ENCODE peak calls at places on chromosomes 2 and 18, in five cellular contexts. One of them, this sample, is unnamed.

GRCh38 chr18:53991202-53991601 is 233.3 kb downstream of the MBD2 start:
- DNase-seq in A549: peak; percentile 24
- DNase-seq in H1: no peak
- DNase-seq in GM12878: no peak
- DNase-seq in K562: no peak
- DNase-seq in this sample: peak; percentile 33

GRCh38 chr2:217996345-217996744 is 6.5 kb downstream of the TNS1 start:
- DNase-seq in A549: peak; percentile 41
- DNase-seq in H1: no peak
- DNase-seq in GM12878: no peak
- DNase-seq in K562: peak; percentile 13
- DNase-seq in this sample: no peak

GRCh38 chr2:39642054-39642742 is 23.5 kb upstream of the TMEM178A start:
- DNase-seq in A549: peak; percentile 18
- DNase-seq in H1: no peak
- DNase-seq in GM12878: no peak
- DNase-seq in K562: no peak
- DNase-seq in this sample: peak; percentile 80

GRCh38 chr18:27007880-27008279 is 142.4 kb upstream of the AQP4 start:
- DNase-seq in A549: no peak
- DNase-seq in H1: no peak
- DNase-seq in GM12878: no peak
- DNase-seq in K562: no peak
- DNase-seq in this sample: no peak

GRCh38 chr2:69076601-69077000 is 63.6 kb downstream of the ANTXR1 start:
- DNase-seq in A549: no peak
- DNase-seq in H1: no peak
- DNase-seq in GM12878: no peak
- DNase-seq in K562: no peak
- DNase-seq in this sample: no peak

GRCh38 chr2:233429175-233429897 is 75.0 kb downstream of the DGKD start:
- DNase-seq in A549: no peak
- DNase-seq in H1: no peak
- DNase-seq in GM12878: no peak
- DNase-seq in K562: no peak
- DNase-seq in this sample: no peak

GRCh38 chr18:48831802-48832201 is 119.0 kb downstream of the SMAD7 start:
- DNase-seq in A549: no peak
- DNase-seq in H1: no peak
- DNase-seq in GM12878: no peak
- DNase-seq in K562: no peak
- DNase-seq in this sample: no peak

GRCh38 chr2:56531668-56532420 is 348.1 kb downstream of the CCDC85A start:
- DNase-seq in A549: no peak
- DNase-seq in H1: no peak
- DNase-seq in GM12878: no peak
- DNase-seq in K562: no peak
- DNase-seq in this sample: no peak

GRCh38 chr2:240960309-240960962 is 38.0 kb upstream of the SNED1 start:
- DNase-seq in A549: no peak
- DNase-seq in H1: peak; percentile 48
- DNase-seq in GM12878: no peak
- DNase-seq in K562: no peak
- DNase-seq in this sample: peak; percentile 97

GRCh38 chr2:127069003-127069402 is 38.0 kb downstream of the BIN1 start:
- DNase-seq in A549: no peak
- DNase-seq in H1: no peak
- DNase-seq in GM12878: no peak
- DNase-seq in K562: no peak
- DNase-seq in this sample: no peak

GRCh38 chr2:112692496-112692911 is 28.3 kb upstream of the NT5DC4 start:
- DNase-seq in A549: peak; percentile 97
- DNase-seq in H1: peak; percentile 41
- DNase-seq in GM12878: peak; percentile 87
- DNase-seq in K562: peak; percentile 87
- DNase-seq in this sample: peak; percentile 96

GRCh38 chr18:12458761-12459160 is 51.0 kb downstream of the PRELID3A start:
- DNase-seq in A549: no peak
- DNase-seq in H1: no peak
- DNase-seq in GM12878: no peak
- DNase-seq in K562: no peak
- DNase-seq in this sample: peak; percentile 6

GRCh38 chr2:208320686-208321085 is 54.6 kb downstream of the PIKFYVE start:
- DNase-seq in A549: no peak
- DNase-seq in H1: no peak
- DNase-seq in GM12878: peak; percentile 19
- DNase-seq in K562: no peak
- DNase-seq in this sample: no peak

GRCh38 chr2:101119431-101119830 is 31.8 kb downstream of the TBC1D8 start:
- DNase-seq in A549: no peak
- DNase-seq in H1: no peak
- DNase-seq in GM12878: no peak
- DNase-seq in K562: no peak
- DNase-seq in this sample: no peak

GRCh38 chr2:116877274-116877673 is 937.2 kb upstream of the DDX18 start:
- DNase-seq in A549: no peak
- DNase-seq in H1: no peak
- DNase-seq in GM12878: no peak
- DNase-seq in K562: no peak
- DNase-seq in this sample: no peak

GRCh38 chr2:128446866-128447537 is 128.3 kb upstream of the HS6ST1 start:
- DNase-seq in A549: no peak
- DNase-seq in H1: peak; percentile 38
- DNase-seq in GM12878: no peak
- DNase-seq in K562: no peak
- DNase-seq in this sample: no peak

GRCh38 chr2:120690521-120690920 is 45.1 kb upstream of the GLI2 start:
- DNase-seq in A549: no peak
- DNase-seq in H1: no peak
- DNase-seq in GM12878: no peak
- DNase-seq in K562: no peak
- DNase-seq in this sample: no peak

GRCh38 chr2:191845876-191846786 is 757 bp downstream of the CAVIN2 start:
- DNase-seq in A549: peak; percentile 49
- DNase-seq in H1: no peak
- DNase-seq in GM12878: no peak
- DNase-seq in K562: peak; percentile 20
- DNase-seq in this sample: peak; percentile 32
- TF ChIP-seq KDM1A in A549: no peak
- TF ChIP-seq KDM1A in H1: no peak
- TF ChIP-seq KDM1A in GM12878: no peak
- TF ChIP-seq KDM1A in K562: peak; percentile 31
- TF ChIP-seq KDM1A in this sample: no peak

GRCh38 chr2:195395351-195395750 is 261.7 kb upstream of the SLC39A10 start:
- DNase-seq in A549: no peak
- DNase-seq in H1: no peak
- DNase-seq in GM12878: no peak
- DNase-seq in K562: no peak
- DNase-seq in this sample: no peak
- TF ChIP-seq KDM1A in A549: no peak
- TF ChIP-seq KDM1A in H1: no peak
- TF ChIP-seq KDM1A in GM12878: no peak
- TF ChIP-seq KDM1A in K562: no peak
- TF ChIP-seq KDM1A in this sample: no peak

GRCh38 chr18:70135604-70136003 is 69.9 kb downstream of the RTTN start:
- DNase-seq in A549: no peak
- DNase-seq in H1: no peak
- DNase-seq in GM12878: no peak
- DNase-seq in K562: no peak
- DNase-seq in this sample: no peak
- TF ChIP-seq KDM1A in A549: no peak
- TF ChIP-seq KDM1A in H1: no peak
- TF ChIP-seq KDM1A in GM12878: no peak
- TF ChIP-seq KDM1A in K562: no peak
- TF ChIP-seq KDM1A in this sample: no peak

DNA sequence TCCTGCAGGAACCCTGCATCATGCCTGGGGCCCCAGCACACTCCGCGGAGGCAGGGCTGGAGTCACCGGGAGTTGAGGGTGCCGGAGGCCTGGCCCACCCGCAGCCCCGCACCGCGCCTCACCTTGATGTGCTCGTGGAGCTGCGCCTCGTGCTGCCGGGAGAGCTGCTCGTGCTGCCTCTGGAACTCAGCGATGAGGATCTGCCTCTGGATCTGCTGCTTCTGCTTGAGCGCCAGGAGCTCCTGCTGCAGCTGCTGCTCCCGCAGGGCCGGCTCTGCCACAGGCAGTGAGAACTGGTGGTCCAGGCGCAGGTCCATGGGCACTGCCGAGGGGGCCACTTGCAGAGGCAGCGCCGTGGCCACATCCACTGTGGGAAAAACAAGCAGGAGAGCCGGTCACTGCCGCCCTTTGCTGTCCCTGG is 211.1 kb downstream of the HDAC4 start:
- DNase-seq in A549: no peak
- DNase-seq in H1: no peak
- DNase-seq in GM12878: no peak
- DNase-seq in K562: no peak
- DNase-seq in this sample: no peak
- TF ChIP-seq KDM1A in A549: no peak
- TF ChIP-seq KDM1A in H1: no peak
- TF ChIP-seq KDM1A in GM12878: no peak
- TF ChIP-seq KDM1A in K562: no peak
- TF ChIP-seq KDM1A in this sample: no peak

GRCh38 chr2:44215827-44216226 is 47.2 kb downstream of the PPM1B start:
- DNase-seq in A549: no peak
- DNase-seq in H1: no peak
- DNase-seq in GM12878: no peak
- DNase-seq in K562: no peak
- DNase-seq in this sample: peak; percentile 29

GRCh38 chr2:44218771-44219170 is 50.1 kb downstream of the PPM1B start:
- DNase-seq in A549: no peak
- DNase-seq in H1: no peak
- DNase-seq in GM12878: no peak
- DNase-seq in K562: no peak
- DNase-seq in this sample: no peak
- TF ChIP-seq KDM1A in A549: no peak
- TF ChIP-seq KDM1A in H1: no peak
- TF ChIP-seq KDM1A in GM12878: no peak
- TF ChIP-seq KDM1A in K562: no peak
- TF ChIP-seq KDM1A in this sample: no peak

DNA sequence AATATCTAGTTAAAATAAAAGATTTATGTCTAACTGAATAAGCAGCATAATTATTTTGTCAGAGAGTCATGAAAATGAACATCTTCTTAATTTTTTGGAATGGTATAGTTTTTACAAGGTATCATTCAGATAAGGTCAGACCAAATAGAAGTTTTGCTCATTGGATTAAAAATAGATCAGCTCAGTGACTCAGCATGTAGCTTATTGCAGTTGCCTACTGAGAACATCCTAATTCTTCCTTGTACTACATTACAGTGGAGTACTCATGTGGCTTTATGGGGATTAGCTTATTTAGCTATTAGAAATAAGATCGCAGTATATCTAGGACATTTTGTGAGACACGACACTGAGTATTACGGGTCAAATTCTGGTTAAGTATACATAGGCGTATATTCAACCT is 38.2 kb upstream of the PPM1B start:
- DNase-seq in A549: peak; percentile 53
- DNase-seq in H1: no peak
- DNase-seq in GM12878: no peak
- DNase-seq in K562: no peak
- DNase-seq in this sample: no peak
- TF ChIP-seq KDM1A in A549: no peak
- TF ChIP-seq KDM1A in H1: no peak
- TF ChIP-seq KDM1A in GM12878: no peak
- TF ChIP-seq KDM1A in K562: no peak
- TF ChIP-seq KDM1A in this sample: no peak

DNA sequence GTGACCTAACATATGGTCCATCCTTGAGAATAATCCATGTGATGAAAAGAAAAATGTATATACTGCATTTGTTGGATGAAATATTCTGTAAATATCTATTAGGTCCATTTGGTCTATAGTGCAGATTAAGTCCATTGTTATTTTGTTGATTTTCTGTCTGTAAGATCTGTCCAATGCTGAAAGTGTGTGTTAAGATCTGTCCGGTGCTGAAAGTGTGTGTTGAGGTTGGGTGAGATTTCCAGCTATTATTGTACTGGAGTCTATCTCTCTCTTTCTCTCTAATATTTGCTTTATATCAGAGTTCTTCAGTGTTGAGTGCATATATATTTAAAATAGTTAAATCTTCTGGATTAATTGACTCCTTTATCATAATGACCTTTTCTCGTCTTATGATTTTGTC is 828.8 kb upstream of the CRIM1 start:
- DNase-seq in A549: no peak
- DNase-seq in H1: no peak
- DNase-seq in GM12878: no peak
- DNase-seq in K562: no peak
- DNase-seq in this sample: no peak
- TF ChIP-seq KDM1A in A549: no peak
- TF ChIP-seq KDM1A in H1: no peak
- TF ChIP-seq KDM1A in GM12878: no peak
- TF ChIP-seq KDM1A in K562: no peak
- TF ChIP-seq KDM1A in this sample: no peak